ENCODE peak calls at places on chromosomes 16 and 17, in nine cellular contexts. G, Q, W, J, D, H, U, I and X are unnamed samples.

GRCh38 chr17:17590141-17590735 is 1.3 kb downstream of the PEMT start:
- DNase-seq in U (no peak), Q (no peak), G (no peak), D (no peak), J (no peak), H (no peak), W (no peak), I (no peak), X (no peak)

GRCh38 chr16:74700206-74701040 is at the start of gene MLKL:
- DNase-seq in Q (peak), J (peak), G (peak), H (peak), D (peak), U (no peak), I (no peak), W (peak), X (peak)

GRCh38 chr16:69610356-69610755 is 44.6 kb downstream of the NFAT5 start:
- DNase-seq in W (no peak), H (no peak), U (no peak), I (no peak), Q (no peak), G (no peak), D (no peak), J (no peak), X (no peak)

GRCh38 chr17:31369266-31369665 is 22.2 kb upstream of the RAB11FIP4 start:
- DNase-seq in W (no peak), H (no peak), J (no peak), I (peak), G (no peak), D (no peak), U (peak), Q (no peak), X (no peak)

GRCh38 chr17:68514809-68515208 is 2.6 kb downstream of the PRKAR1A start:
- DNase-seq in I (peak), Q (peak), J (no peak), H (no peak), G (no peak), U (no peak), D (no peak), W (no peak), X (no peak)

GRCh38 chr16:89491238-89491869 is 993 bp upstream of the ANKRD11 start:
- DNase-seq in G (peak), I (no peak), D (no peak), Q (peak), H (peak), U (no peak), W (no peak), J (no peak), X (no peak)

GRCh38 chr16:84362410-84362809 is 5.9 kb upstream of the ATP2C2 start:
- DNase-seq in H (no peak), W (no peak), D (no peak), G (peak), I (no peak), U (no peak), J (no peak), Q (no peak), X (no peak)

GRCh38 chr16:75244225-75244792 is 7.1 kb downstream of the BCAR1 start:
- DNase-seq in J (no peak), W (peak), D (no peak), I (peak), Q (no peak), G (peak), U (no peak), H (no peak), X (no peak)

GRCh38 chr16:79628501-79628975 is 28.0 kb upstream of the MAF start:
- DNase-seq in H (no peak), W (no peak), Q (no peak), I (peak), J (no peak), G (peak), U (peak), D (no peak), X (peak)

GRCh38 chr16:18059089-18059488 is 277.4 kb downstream of the NPIPA8 start:
- DNase-seq in U (no peak), W (no peak), H (no peak), Q (no peak), D (no peak), I (no peak), G (no peak), J (no peak), X (no peak)

GRCh38 chr17:49910094-49910857 is 58.7 kb upstream of the DLX4 start:
- DNase-seq in J (no peak), I (no peak), Q (peak), H (no peak), G (peak), U (no peak), D (no peak), W (no peak), X (no peak)

GRCh38 chr17:13204607-13205237 is 186.9 kb upstream of the ELAC2 start:
- DNase-seq in G (no peak), W (no peak), H (no peak), Q (no peak), U (no peak), D (no peak), I (no peak), J (no peak), X (no peak)

GRCh38 chr17:7750321-7750821 is 32.8 kb downstream of the DNAH2 start:
- DNase-seq in Q (no peak), J (no peak), D (no peak), I (peak), W (no peak), G (peak), U (peak), H (no peak), X (no peak)

GRCh38 chr17:72613411-72614292 is 478.8 kb downstream of the SLC39A11 start:
- DNase-seq in W (no peak), D (no peak), Q (peak), G (peak), U (no peak), I (peak), J (no peak), H (no peak), X (no peak)

GRCh38 chr16:67399218-67399733 is 6.0 kb upstream of the TPPP3 start:
- DNase-seq in U (no peak), W (peak), Q (peak), H (no peak), D (peak), J (no peak), I (no peak), G (no peak), X (peak)

GRCh38 chr17:11986939-11987329 is 10.3 kb downstream of the ZNF18 start:
- DNase-seq in H (no peak), G (peak), U (peak), D (no peak), Q (peak), I (peak), W (no peak), J (no peak), X (no peak)

GRCh38 chr16:89409161-89409711 is 81.1 kb downstream of the ANKRD11 start:
- DNase-seq in Q (no peak), U (no peak), G (no peak), I (no peak), D (no peak), W (no peak), J (no peak), H (no peak), X (no peak)

GRCh38 chr17:78974635-78975591 is 4.8 kb downstream of the LGALS3BP start:
- DNase-seq in H (no peak), J (peak), U (peak), Q (peak), G (no peak), I (peak), W (peak), D (peak), X (no peak)

GRCh38 chr17:65079489-65079900 is 23.0 kb upstream of the GNA13 start:
- DNase-seq in D (no peak), H (no peak), J (no peak), U (no peak), I (no peak), Q (no peak), G (no peak), W (no peak), X (no peak)

GRCh38 chr16:23595246-23595950 is 718 bp downstream of the NDUFAB1 start:
- DNase-seq in Q (no peak), H (no peak), I (no peak), W (no peak), D (no peak), J (peak), U (no peak), G (no peak), X (no peak)

GRCh38 chr16:23595951-23596720 is at the start of gene NDUFAB1:
- DNase-seq in W (peak), I (peak), U (peak), G (peak), D (peak), H (peak), Q (peak), J (peak), X (peak)

GRCh38 chr16:23594186-23594585 is 1.9 kb downstream of the NDUFAB1 start:
- DNase-seq in Q (no peak), W (no peak), I (no peak), D (no peak), J (no peak), G (no peak), U (no peak), H (no peak), X (no peak)

DNA sequence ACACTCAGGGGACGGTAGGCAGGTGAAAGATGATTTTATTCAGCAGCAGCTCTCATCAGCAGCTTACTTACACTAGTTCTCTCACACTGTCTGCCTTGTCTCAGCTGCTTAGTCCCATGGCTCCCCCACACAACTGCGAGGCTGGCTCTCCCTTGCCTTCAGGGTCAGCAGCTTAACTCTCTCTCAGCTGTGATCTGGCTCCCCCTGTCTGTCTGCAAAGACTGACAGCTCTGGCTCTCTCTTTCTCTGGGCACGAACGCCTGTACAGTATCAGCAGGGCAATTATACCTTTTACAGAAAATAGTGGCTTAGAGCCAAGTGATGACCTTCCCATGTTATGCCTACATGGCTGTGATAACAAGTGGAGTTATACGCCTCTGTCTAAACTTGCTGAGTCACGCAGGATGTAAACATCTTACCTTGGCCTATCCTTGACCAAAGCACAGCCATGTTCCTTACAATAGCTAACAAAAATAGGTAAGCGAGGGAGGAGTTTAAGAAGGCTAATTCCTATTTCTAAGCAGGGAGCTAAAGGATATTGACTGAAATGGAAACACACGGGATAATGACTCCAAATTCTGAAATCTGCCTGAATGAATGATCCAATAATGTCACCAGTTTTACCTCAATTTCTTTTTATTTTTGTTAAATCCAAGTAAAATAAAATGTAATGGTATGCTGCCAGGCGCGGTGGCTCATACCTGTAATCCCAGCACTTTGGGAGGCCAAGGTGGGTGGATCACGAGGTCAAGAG is 1.1 kb upstream of the NDUFAB1 start:
- DNase-seq in H (peak), J (no peak), D (peak), W (no peak), G (no peak), U (no peak), I (no peak), Q (peak), X (peak)
- TF ChIP-seq CTCF in H (peak), J (no peak), D (peak), W (no peak), G (no peak), U (no peak), I (peak), Q (peak), X (peak)

GRCh38 chr17:30341703-30342102 is 7.8 kb upstream of the TMIGD1 start:
- DNase-seq in Q (no peak), J (no peak), G (no peak), H (no peak), I (no peak), W (no peak), U (no peak), D (no peak), X (no peak)
- TF ChIP-seq CTCF in Q (no peak), J (no peak), G (no peak), H (no peak), I (no peak), W (no peak), U (no peak), D (no peak), X (no peak)

GRCh38 chr17:74345433-74346241 is 16.0 kb downstream of the BTBD17 start:
- DNase-seq in H (no peak), J (no peak), I (no peak), G (no peak), W (no peak), U (no peak), Q (no peak), D (no peak), X (no peak)

GRCh38 chr17:74343526-74344284 is 17.7 kb downstream of the KIF19 start:
- DNase-seq in U (no peak), D (no peak), J (no peak), Q (no peak), G (no peak), W (no peak), H (no peak), I (no peak), X (no peak)

GRCh38 chr17:74347646-74348045 is 14.0 kb downstream of the BTBD17 start:
- DNase-seq in H (no peak), Q (no peak), U (no peak), W (no peak), J (no peak), G (no peak), I (no peak), D (no peak), X (no peak)

GRCh38 chr17:74343121-74343520 is 17.1 kb downstream of the KIF19 start:
- DNase-seq in D (no peak), J (no peak), U (no peak), G (no peak), I (no peak), Q (no peak), W (no peak), H (no peak), X (no peak)

GRCh38 chr17:74344658-74345057 is 17.0 kb downstream of the BTBD17 start:
- DNase-seq in Q (no peak), J (no peak), D (no peak), I (no peak), U (no peak), G (no peak), H (no peak), W (no peak), X (no peak)
- TF ChIP-seq CTCF in Q (no peak), J (no peak), D (no peak), I (no peak), U (no peak), G (no peak), H (no peak), W (no peak), X (no peak)

DNA sequence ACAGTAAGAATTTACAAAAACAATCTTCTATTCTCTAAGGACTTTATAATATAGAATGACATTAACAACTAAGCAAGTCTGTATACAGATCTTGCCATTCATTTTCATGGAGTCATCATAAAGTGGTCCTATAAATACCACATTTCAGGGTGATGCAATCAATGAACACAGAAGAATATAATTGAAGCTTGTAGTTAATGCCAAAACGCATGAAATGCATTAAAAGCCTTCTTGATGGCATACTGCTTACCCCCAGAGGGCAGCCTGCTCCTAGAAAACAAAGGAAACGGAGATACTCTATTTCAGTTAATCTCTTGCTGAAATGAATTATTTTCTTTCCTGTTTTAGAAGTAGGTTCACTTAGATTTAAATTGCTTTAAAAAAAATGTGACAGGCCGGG is 45.2 kb upstream of the STAC2 start:
- DNase-seq in J (no peak), H (no peak), Q (peak), W (no peak), D (no peak), G (no peak), U (peak), I (peak), X (peak)
- TF ChIP-seq CTCF in J (no peak), H (peak), Q (peak), W (no peak), D (peak), G (peak), U (peak), I (peak), X (peak)

GRCh38 chr16:6019490-6019991 is 921.9 kb upstream of the EEF2KMT start:
- DNase-seq in W (no peak), H (no peak), Q (no peak), D (no peak), I (no peak), J (no peak), G (no peak), U (no peak), X (no peak)
- TF ChIP-seq CTCF in W (no peak), H (no peak), Q (no peak), D (no peak), I (no peak), J (no peak), G (no peak), U (no peak), X (no peak)

GRCh38 chr17:41848788-41849187 is 11.2 kb downstream of the KLHL10 start:
- DNase-seq in J (no peak), H (no peak), W (no peak), Q (no peak), G (no peak), U (no peak), I (peak), D (no peak), X (no peak)
- TF ChIP-seq CTCF in J (no peak), H (no peak), W (no peak), Q (no peak), G (no peak), U (no peak), I (no peak), D (no peak), X (no peak)

GRCh38 chr16:28193530-28194423 is 18.0 kb downstream of the XPO6 start:
- DNase-seq in J (no peak), I (peak), W (no peak), Q (peak), H (no peak), G (peak), U (peak), D (no peak), X (no peak)

GRCh38 chr16:28196331-28196987 is 15.3 kb downstream of the XPO6 start:
- DNase-seq in H (no peak), Q (no peak), D (no peak), I (no peak), G (peak), W (no peak), U (no peak), J (no peak), X (no peak)

GRCh38 chr16:28191364-28191985 is 20.3 kb downstream of the XPO6 start:
- DNase-seq in Q (no peak), W (no peak), I (no peak), U (no peak), D (no peak), J (no peak), G (peak), H (no peak), X (no peak)

GRCh38 chr16:28195859-28196258 is 15.9 kb downstream of the XPO6 start:
- DNase-seq in U (no peak), W (no peak), G (no peak), D (no peak), I (no peak), H (no peak), Q (no peak), J (no peak), X (no peak)

GRCh38 chr16:28192811-28193529 is 18.8 kb downstream of the XPO6 start:
- DNase-seq in W (no peak), G (no peak), D (peak), Q (no peak), I (no peak), U (no peak), J (no peak), H (peak), X (peak)
- TF ChIP-seq CTCF in W (no peak), G (no peak), D (peak), Q (no peak), I (no peak), U (no peak), J (no peak), H (no peak), X (peak)